ENCODE peak calls at places on chromosomes 2 and 18, in seven cellular contexts. E is suprapubic skin, R is HepG2, K is transverse colon, I is K562, U is stomach, P is SK-N-SH. F is an unnamed sample.

GRCh38 chr2:9556121-9556869 is 665 bp upstream of the ADAM17 start:
- DNase-seq in E (no peak), R (no peak), K (no peak), I (no peak), U (no peak), P (no peak), F (no peak)

GRCh38 chr2:66874411-66874810 is 439.5 kb downstream of the MEIS1 start:
- DNase-seq in E (no peak), R (no peak), K (no peak), I (no peak), U (no peak), P (no peak), F (no peak)

GRCh38 chr18:53411511-53411910 is 813.0 kb downstream of the MBD2 start:
- DNase-seq in E (no peak), R (no peak), K (no peak), I (no peak), U (no peak), P (no peak), F (no peak)

GRCh38 chr2:177161741-177162440 is 50.7 kb upstream of the HNRNPA3 start:
- DNase-seq in E (no peak), R (no peak), K (no peak), I (peak; percentile 48), U (no peak), P (peak; percentile 48), F (no peak)

GRCh38 chr2:121307048-121307447 is 22.0 kb upstream of the TFCP2L1 start:
- DNase-seq in E (no peak), R (no peak), K (no peak), I (no peak), U (no peak), P (no peak), F (no peak)

GRCh38 chr18:49479381-49480137 is 7.5 kb downstream of the C18orf32 start:
- DNase-seq in E (no peak), R (no peak), K (no peak), I (no peak), U (no peak), P (no peak), F (no peak)

GRCh38 chr18:44961288-44961687 is 280.6 kb downstream of the SETBP1 start:
- DNase-seq in E (no peak), R (no peak), K (no peak), I (no peak), U (no peak), P (no peak), F (no peak)

GRCh38 chr18:31233550-31234306 is 71.1 kb upstream of the DSC1 start:
- DNase-seq in E (no peak), R (peak; percentile 44), K (no peak), I (no peak), U (no peak), P (no peak), F (no peak)

GRCh38 chr18:45255142-45255890 is 360.0 kb upstream of the SLC14A2 start:
- DNase-seq in E (peak; percentile 57), R (no peak), K (peak; percentile 13), I (no peak), U (no peak), P (no peak), F (no peak)

GRCh38 chr18:46794607-46795006 is 37.8 kb upstream of the ST8SIA5 start:
- DNase-seq in E (no peak), R (no peak), K (no peak), I (no peak), U (no peak), P (no peak), F (no peak)

GRCh38 chr18:37533647-37534565 is 31.7 kb downstream of the CELF4 start:
- DNase-seq in E (no peak), R (no peak), K (no peak), I (peak; percentile 32), U (no peak), P (no peak), F (no peak)

GRCh38 chr2:98483257-98483861 is 38.7 kb downstream of the INPP4A start:
- DNase-seq in E (peak; percentile 33), R (no peak), K (no peak), I (no peak), U (no peak), P (no peak), F (no peak)

GRCh38 chr2:62304429-62305417 is 108.8 kb downstream of the B3GNT2 start:
- DNase-seq in E (no peak), R (peak; percentile 57), K (peak; percentile 80), I (peak; percentile 78), U (peak; percentile 56), P (peak; percentile 25), F (no peak)

GRCh38 chr2:50491541-50492114 is 540.3 kb downstream of the NRXN1 start:
- DNase-seq in E (no peak), R (peak; percentile 16), K (peak; percentile 10), I (peak; percentile 14), U (no peak), P (peak; percentile 34), F (no peak)

GRCh38 chr18:65287642-65288041 is 463.2 kb upstream of the CDH7 start:
- DNase-seq in E (no peak), R (no peak), K (no peak), I (no peak), U (no peak), P (no peak), F (no peak)

GRCh38 chr2:3487028-3487425 is 32.3 kb downstream of the ADI1 start:
- DNase-seq in E (peak; percentile 16), R (no peak), K (no peak), I (no peak), U (no peak), P (peak; percentile 27), F (no peak)

GRCh38 chr2:126676814-126677538 is 21.0 kb downstream of the GYPC start:
- DNase-seq in E (no peak), R (no peak), K (no peak), I (peak; percentile 55), U (no peak), P (no peak), F (no peak)

GRCh38 chr2:100247256-100248043 is 74.9 kb downstream of the LONRF2 start:
- DNase-seq in E (no peak), R (no peak), K (no peak), I (no peak), U (no peak), P (no peak), F (no peak)

DNA sequence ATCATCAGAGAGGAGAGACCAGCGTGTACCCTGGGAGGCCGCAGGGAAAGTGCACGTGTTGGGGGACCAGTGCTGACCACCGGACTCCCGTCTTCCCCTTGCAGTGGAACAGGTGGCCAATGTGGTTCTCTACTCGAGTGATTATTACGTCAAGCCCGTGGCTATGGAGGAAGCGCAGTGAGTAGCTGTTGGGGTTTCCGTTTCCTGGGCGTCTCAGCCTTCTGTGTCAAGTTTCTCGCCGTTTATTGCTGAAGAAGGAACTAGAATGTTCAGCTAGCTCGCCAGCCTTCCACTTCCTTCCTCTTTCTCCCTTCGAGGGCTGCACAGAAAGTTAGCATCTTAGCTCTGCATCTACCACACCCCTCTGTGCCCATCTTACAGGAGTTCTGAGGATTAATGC is 22.8 kb upstream of the DGKD start:
- DNase-seq in E (peak; percentile 79), R (no peak), K (peak; percentile 77), I (no peak), U (peak; percentile 60), P (no peak), F (peak; percentile 91)
- TF ChIP-seq EP300 in E (no peak), R (no peak), K (no peak), I (no peak), U (no peak), P (no peak), F (no peak)

DNA sequence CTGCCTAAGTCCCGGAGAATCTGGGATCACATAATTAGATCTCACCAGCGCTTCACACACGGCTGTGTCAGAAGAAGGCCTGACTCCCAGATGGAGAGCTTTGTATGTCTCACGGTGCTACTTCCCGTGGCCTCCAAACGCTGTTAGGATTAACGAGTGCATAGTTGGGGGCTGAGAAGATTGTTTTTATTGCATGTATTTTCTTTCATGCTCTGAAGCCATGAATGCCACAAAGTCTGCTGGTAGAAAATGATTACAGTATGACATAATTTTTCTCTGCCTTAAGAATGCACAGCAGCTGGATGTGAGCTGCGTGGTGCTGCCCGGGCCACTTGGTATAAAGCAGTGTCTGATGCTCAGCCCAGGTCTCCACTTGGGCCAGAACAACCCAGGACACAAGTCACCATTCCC is 166.5 kb downstream of the SEPTIN10 start:
- DNase-seq in E (no peak), R (no peak), K (no peak), I (no peak), U (no peak), P (peak; percentile 85), F (no peak)
- TF ChIP-seq POLR2AphosphoS5 in E (no peak), R (no peak), K (no peak), I (no peak), U (no peak), P (no peak), F (no peak)

GRCh38 chr2:207156045-207156444 is 9.7 kb downstream of the KLF7 start:
- DNase-seq in E (no peak), R (no peak), K (no peak), I (no peak), U (no peak), P (no peak), F (no peak)

GRCh38 chr2:207155516-207155915 is 10.2 kb downstream of the KLF7 start:
- DNase-seq in E (no peak), R (no peak), K (no peak), I (no peak), U (no peak), P (no peak), F (no peak)

GRCh38 chr2:207154556-207155179 is 11.1 kb downstream of the KLF7 start:
- DNase-seq in E (no peak), R (no peak), K (no peak), I (no peak), U (no peak), P (no peak), F (no peak)

GRCh38 chr2:207150294-207150693 is 15.5 kb downstream of the KLF7 start:
- DNase-seq in E (no peak), R (no peak), K (no peak), I (no peak), U (no peak), P (no peak), F (no peak)

GRCh38 chr2:207153266-207153990 is 12.3 kb downstream of the KLF7 start:
- DNase-seq in E (no peak), R (no peak), K (no peak), I (no peak), U (no peak), P (no peak), F (no peak)
- H3K4me1 ChIP-seq in E (peaks cover 80% of the 10 kb centered on the region), R (peaks cover 12% of the 10 kb centered on the region), K (peaks cover 78% of the 10 kb centered on the region), I (no peaks in the 10 kb centered on the region), U (peaks cover 41% of the 10 kb centered on the region), P (peaks cover 59% of the 10 kb centered on the region), F (peaks cover 88% of the 10 kb centered on the region)

DNA sequence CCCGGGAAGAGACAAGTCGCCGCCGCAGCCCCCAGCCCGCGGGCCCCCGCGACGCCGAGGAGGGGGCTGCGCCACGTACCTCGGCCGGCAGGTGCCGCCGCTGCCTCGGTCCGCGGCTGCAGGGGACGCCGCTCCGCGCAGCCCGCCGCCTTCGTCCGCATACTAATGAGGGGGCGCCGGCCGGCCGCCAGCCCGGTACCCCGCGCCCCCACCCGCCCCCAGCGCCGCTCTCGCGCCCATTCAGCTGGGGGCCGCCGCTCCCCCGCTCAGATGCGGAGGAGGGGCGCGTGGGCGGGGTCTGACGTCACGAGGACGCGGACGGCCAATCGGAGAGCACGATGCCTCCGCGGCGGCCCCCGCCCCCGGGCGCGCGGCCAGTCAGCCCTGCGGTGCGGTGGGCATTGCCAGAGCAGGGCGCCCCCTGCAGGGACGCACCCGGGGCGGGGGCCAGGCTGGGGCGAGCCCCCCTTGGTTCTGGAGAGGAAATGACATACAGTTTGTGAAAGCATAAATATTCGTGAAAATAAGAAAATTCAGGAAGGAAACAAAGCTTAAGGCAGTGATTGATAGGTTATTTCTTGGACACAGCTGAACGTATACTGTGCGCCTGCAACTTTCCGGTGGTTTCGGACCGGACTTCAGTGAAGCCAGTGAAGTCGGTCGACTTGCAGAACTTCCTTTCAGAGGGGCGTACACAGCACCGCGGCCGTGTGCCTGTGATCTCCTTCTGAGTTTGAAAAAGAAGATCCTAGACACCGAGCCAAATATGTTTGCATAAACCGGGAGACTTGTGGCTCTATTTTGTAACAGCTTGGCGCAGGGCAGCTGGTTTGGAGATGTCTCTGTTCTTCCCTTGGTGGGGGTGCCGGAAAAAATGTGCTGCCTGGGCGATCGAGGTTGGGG is at the start of gene ST3GAL5:
- DNase-seq in E (peak; percentile 93), R (peak; percentile 73), K (peak; percentile 91), I (peak; percentile 98), U (peak; percentile 88), P (peak; percentile 97), F (peak; percentile 90)
- TF ChIP-seq EP300 in E (no peak), R (no peak), K (no peak), I (no peak), U (no peak), P (no peak), F (no peak)

F was measured in upper lobe of left lung.